ENCODE peak calls at places on chromosomes 7 and 10, in four cellular contexts. O is cardiac muscle cell; X is CD8-positive, alpha-beta T cell; Z is hepatocyte. H is an unnamed sample.

GRCh38 chr10:43928425-43928968 is 279.8 kb upstream of the ZNF32 start:
- DNase-seq in O (no peak), X (no peak), Z (no peak), H (no peak)

GRCh38 chr7:2613926-2614613 is 17.7 kb upstream of the TTYH3 start:
- DNase-seq in X (no peak), O (peak), Z (no peak), H (no peak)

GRCh38 chr7:33043875-33044718 is 18.5 kb downstream of the NT5C3A start:
- DNase-seq in X (no peak), Z (peak), O (no peak), H (peak)

GRCh38 chr7:228610-229009 is 36.2 kb downstream of the FAM20C start:
- DNase-seq in O (no peak), Z (no peak), X (no peak), H (no peak)

GRCh38 chr7:37927739-37928444 is 7.5 kb downstream of the EPDR1 start:
- DNase-seq in X (no peak), Z (no peak), O (no peak), H (no peak)

GRCh38 chr7:32299133-32299702 is 191.0 kb downstream of the LSM5 start:
- DNase-seq in X (no peak), Z (peak), O (peak), H (no peak)

GRCh38 chr10:60434418-60435046 is 44.9 kb upstream of the ANK3 start:
- DNase-seq in X (no peak), O (peak), Z (peak), H (peak)

GRCh38 chr10:17386616-17387075 is 67.7 kb downstream of the ST8SIA6 start:
- DNase-seq in Z (no peak), X (no peak), O (no peak), H (peak)

GRCh38 chr10:82228701-82229100 is 353.7 kb downstream of the NRG3 start:
- DNase-seq in O (no peak), X (no peak), Z (no peak), H (no peak)

GRCh38 chr7:68107256-68107655 is 1110.6 kb downstream of the TYW1 start:
- DNase-seq in X (no peak), Z (no peak), O (peak), H (no peak)

GRCh38 chr10:6840093-6840763 is 260.2 kb upstream of the PRKCQ start:
- DNase-seq in Z (no peak), X (no peak), O (no peak), H (no peak)

GRCh38 chr10:64261676-64262075 is 740.5 kb downstream of the REEP3 start:
- DNase-seq in Z (no peak), O (no peak), X (no peak), H (no peak)

GRCh38 chr7:75687246-75688088 is 51.3 kb downstream of the HIP1 start:
- DNase-seq in Z (no peak), O (no peak), X (no peak), H (no peak)

GRCh38 chr7:77188736-77189429 is 10.7 kb downstream of the FGL2 start:
- DNase-seq in Z (no peak), O (no peak), X (no peak), H (no peak)

GRCh38 chr7:11831727-11832495 is at the start of gene THSD7A:
- DNase-seq in O (peak), X (no peak), Z (peak), H (no peak)

GRCh38 chr7:107233981-107234380 is 65.2 kb downstream of the HBP1 start:
- DNase-seq in Z (no peak), O (no peak), X (no peak), H (no peak)

GRCh38 chr10:130065251-130065650 is 45.4 kb downstream of the C10orf143 start:
- DNase-seq in O (no peak), X (no peak), Z (no peak), H (no peak)

GRCh38 chr7:40845959-40846358 is 711.2 kb downstream of the SUGCT start:
- DNase-seq in Z (no peak), O (no peak), X (no peak), H (no peak)

GRCh38 chr10:69479241-69479730 is 28.0 kb downstream of the TSPAN15 start:
- DNase-seq in O (peak), X (no peak), Z (no peak), H (no peak)

GRCh38 chr10:90399782-90400181 is 458.1 kb downstream of the HTR7 start:
- DNase-seq in X (no peak), Z (no peak), O (no peak), H (no peak)

GRCh38 chr7:5041047-5041446 is 4.6 kb upstream of the RBAK start:
- DNase-seq in X (no peak), Z (no peak), O (no peak), H (no peak)

GRCh38 chr7:73976761-73977625 is 51.0 kb upstream of the ELN start:
- DNase-seq in Z (peak), X (no peak), O (no peak), H (no peak)

GRCh38 chr7:85664341-85664740 is 477.5 kb upstream of the SEMA3D start:
- DNase-seq in O (no peak), X (no peak), Z (no peak), H (no peak)

GRCh38 chr10:73956476-73957338 is 41.2 kb upstream of the VCL start:
- DNase-seq in O (peak), Z (no peak), X (no peak), H (no peak)

GRCh38 chr10:50325449-50326188 is 74.3 kb upstream of the ASAH2 start:
- DNase-seq in Z (no peak), X (no peak), O (no peak), H (no peak)

GRCh38 chr7:123649956-123650355 is 5.7 kb upstream of the LMOD2 start:
- DNase-seq in Z (no peak), X (no peak), O (no peak), H (no peak)

GRCh38 chr7:21923663-21924062 is 22.0 kb downstream of the CDCA7L start:
- DNase-seq in O (peak), X (no peak), Z (no peak), H (peak)

GRCh38 chr7:147308539-147308938 is 1191.9 kb downstream of the CNTNAP2 start:
- DNase-seq in O (peak), Z (no peak), X (no peak), H (no peak)

GRCh38 chr10:63264852-63265617 is 131.9 kb downstream of the NRBF2 start:
- DNase-seq in O (peak), Z (peak), X (no peak), H (no peak)

GRCh38 chr7:121395494-121395960 is 581 bp downstream of the FAM3C start:
- DNase-seq in Z (peak), X (peak), O (no peak), H (peak)

GRCh38 chr7:94970085-94970576 is 62.7 kb downstream of the PPP1R9A start:
- DNase-seq in Z (no peak), X (no peak), O (no peak), H (no peak)

GRCh38 chr7:54743580-54743979 is 15.4 kb downstream of the SEC61G start:
- DNase-seq in O (no peak), X (no peak), Z (no peak), H (no peak)

GRCh38 chr7:107046511-107047259 is 2.2 kb downstream of the PRKAR2B start:
- DNase-seq in O (no peak), X (no peak), Z (no peak), H (peak)

GRCh38 chr7:155594961-155595366 is 48.6 kb upstream of the CNPY1 start:
- DNase-seq in X (no peak), Z (peak), O (no peak), H (no peak)

GRCh38 chr7:106485031-106485551 is 175.9 kb downstream of the CCDC71L start:
- DNase-seq in X (no peak), Z (no peak), O (no peak), H (no peak)

GRCh38 chr7:101163281-101164070 is 1.9 kb downstream of the VGF start:
- DNase-seq in O (no peak), Z (no peak), X (no peak), H (no peak)

GRCh38 chr10:102347236-102347828 is 48.2 kb upstream of the NFKB2 start:
- DNase-seq in Z (peak), X (no peak), O (peak), H (peak)
- TF ChIP-seq CTCF in Z (peak), X (no peak), O (peak), H (peak)

GRCh38 chr7:46286957-46287356 is 365.9 kb upstream of the IGFBP3 start:
- DNase-seq in X (no peak), O (no peak), Z (no peak), H (no peak)
- TF ChIP-seq CTCF in X (no peak), O (no peak), Z (no peak), H (no peak)

GRCh38 chr7:44814956-44815355 is 18.5 kb downstream of the PPIA start:
- DNase-seq in X (no peak), Z (no peak), O (no peak), H (no peak)
- TF ChIP-seq CTCF in X (no peak), Z (no peak), O (no peak), H (no peak)

GRCh38 chr7:30159698-30160143 is 24.9 kb downstream of the MTURN start:
- DNase-seq in X (no peak), Z (peak), O (peak), H (no peak)
- TF ChIP-seq CTCF in X (no peak), Z (no peak), O (peak), H (peak)

GRCh38 chr7:80517177-80517804 is 5.4 kb upstream of the GNAT3 start:
- DNase-seq in X (no peak), Z (no peak), O (no peak), H (no peak)
- TF ChIP-seq CTCF in X (no peak), Z (no peak), O (no peak), H (peak)

GRCh38 chr7:132250480-132251326 is 325.6 kb downstream of the PLXNA4 start:
- DNase-seq in Z (no peak), O (no peak), X (no peak), H (no peak)

GRCh38 chr7:132247995-132248618 is 328.2 kb downstream of the PLXNA4 start:
- DNase-seq in Z (no peak), X (no peak), O (no peak), H (no peak)

GRCh38 chr7:132248841-132249590 is 327.3 kb downstream of the PLXNA4 start:
- DNase-seq in Z (no peak), O (no peak), X (no peak), H (no peak)

GRCh38 chr7:132251327-132251659 is 325.0 kb downstream of the PLXNA4 start:
- DNase-seq in O (no peak), X (no peak), Z (peak), H (peak)

GRCh38 chr7:132249591-132249971 is 326.7 kb downstream of the PLXNA4 start:
- DNase-seq in Z (peak), O (peak), X (no peak), H (peak)
- TF ChIP-seq CTCF in Z (peak), O (peak), X (no peak), H (peak)

H was measured in LNCaP clone FGC.